ENCODE peak calls at places on chromosomes 6 and 20, in ten cellular contexts. J, B, P, Y, Z, E, K, C, F and M are unnamed samples.

GRCh38 chr20:16011519-16011918 is 561.7 kb downstream of the KIF16B start:
- DNase-seq in J (no peak), B (no peak), P (no peak), Y (no peak), Z (peak), E (no peak), K (no peak), C (no peak), F (no peak), M (no peak)

GRCh38 chr6:163356324-163356723 is 58.2 kb upstream of the QKI start:
- DNase-seq in J (no peak), B (peak), P (peak), Y (no peak), Z (no peak), E (peak), K (peak), C (peak), F (peak), M (no peak)

GRCh38 chr6:136070815-136071214 is 179.3 kb downstream of the MTFR2 start:
- DNase-seq in J (no peak), B (no peak), P (no peak), Y (no peak), Z (peak), E (no peak), K (no peak), C (no peak), F (peak), M (no peak)

GRCh38 chr6:149012040-149012545 is 265.3 kb downstream of the UST start:
- DNase-seq in J (no peak), B (no peak), P (peak), Y (no peak), Z (peak), E (no peak), K (no peak), C (peak), F (peak), M (peak)

GRCh38 chr6:85472744-85473143 is 22.9 kb downstream of the NT5E start:
- DNase-seq in J (no peak), B (no peak), P (no peak), Y (no peak), Z (no peak), E (no peak), K (no peak), C (peak), F (no peak), M (no peak)

GRCh38 chr6:118562959-118563358 is 14.9 kb downstream of the PLN start:
- DNase-seq in J (no peak), B (no peak), P (peak), Y (no peak), Z (no peak), E (no peak), K (no peak), C (no peak), F (no peak), M (no peak)

GRCh38 chr6:143339223-143339622 is 111.3 kb downstream of the ADAT2 start:
- DNase-seq in J (no peak), B (no peak), P (no peak), Y (no peak), Z (no peak), E (no peak), K (no peak), C (peak), F (no peak), M (no peak)

GRCh38 chr6:130282234-130282995 is 59.7 kb upstream of the SAMD3 start:
- DNase-seq in J (no peak), B (no peak), P (peak), Y (peak), Z (peak), E (no peak), K (no peak), C (peak), F (peak), M (no peak)

GRCh38 chr6:43823879-43824740 is 54.1 kb downstream of the VEGFA start:
- DNase-seq in J (peak), B (no peak), P (no peak), Y (no peak), Z (peak), E (no peak), K (no peak), C (no peak), F (no peak), M (no peak)

GRCh38 chr6:88650029-88650619 is 313.3 kb downstream of the RNGTT start:
- DNase-seq in J (no peak), B (no peak), P (peak), Y (no peak), Z (no peak), E (no peak), K (no peak), C (no peak), F (peak), M (no peak)

GRCh38 chr6:83847179-83847578 is 6.0 kb upstream of the RIPPLY2 start:
- DNase-seq in J (no peak), B (no peak), P (no peak), Y (no peak), Z (no peak), E (no peak), K (no peak), C (no peak), F (no peak), M (no peak)